ENCODE peak calls at places on chromosomes 1 and 21, in seven cellular contexts. X is thyroid gland; M is NCI-H774; K is stimulated activated CD8-positive, alpha-beta memory T cell treated with anti-CD3 and anti-CD28 coated beads, Interleukin-7, amount 100 ng/mL, for 1 hour; H is cerebellar cortex; R is EH; C is fibroblast of villous mesenchyme. O is an unnamed sample.

GRCh38 chr21:44694776-44695175 is 2.2 kb upstream of the KRTAP10-12 start:
- DNase-seq in K (no peak), C (no peak), M (no peak), R (no peak), X (no peak), H (no peak), O (no peak)

GRCh38 chr1:9126511-9126910 is 2.4 kb downstream of the GPR157 start:
- DNase-seq in R (no peak), K (no peak), X (no peak), M (no peak), H (no peak), C (no peak), O (no peak)

GRCh38 chr21:42672699-42673458 is 19.5 kb downstream of the PDE9A start:
- DNase-seq in H (no peak), C (peak), M (no peak), X (no peak), K (no peak), R (no peak), O (no peak)

GRCh38 chr1:48442864-48443619 is 29.0 kb downstream of the SPATA6 start:
- DNase-seq in H (no peak), M (no peak), K (no peak), R (no peak), X (no peak), C (no peak), O (no peak)

GRCh38 chr1:222914861-222915632 is 100.2 kb downstream of the DISP1 start:
- DNase-seq in R (peak), X (no peak), C (peak), M (no peak), K (no peak), H (no peak), O (no peak)

GRCh38 chr1:4527819-4528218 is 126.6 kb upstream of the AJAP1 start:
- DNase-seq in H (no peak), X (no peak), M (peak), R (no peak), C (no peak), K (no peak), O (no peak)

GRCh38 chr1:145963218-145964019 is 956 bp downstream of the ANKRD34A start:
- DNase-seq in R (peak), C (peak), K (no peak), H (peak), M (peak), X (no peak), O (no peak)

GRCh38 chr1:5720484-5720883 is 271.7 kb downstream of the NPHP4 start:
- DNase-seq in X (no peak), C (no peak), M (no peak), H (no peak), R (no peak), K (no peak), O (no peak)

GRCh38 chr1:33342041-33342723 is 21.3 kb upstream of the A3GALT2 start:
- DNase-seq in C (peak), M (peak), X (peak), H (no peak), K (no peak), R (peak), O (no peak)

GRCh38 chr1:30720271-30721223 is 2.8 kb downstream of the MATN1 start:
- DNase-seq in X (no peak), C (no peak), R (no peak), H (no peak), M (no peak), K (no peak), O (no peak)

O was measured in esophagus squamous epithelium.